ENCODE peak calls at places on chromosomes 7 and 10, in ten cellular contexts. One of them, this sample, is unnamed.

GRCh38 chr7:135980665-135981180 is 3.6 kb upstream of the MTPN start:
- DNase-seq in choroid plexus epithelial cell: peak; percentile 54
- DNase-seq in activated T-helper 1 cell treated with anti-CD3 and anti-CD28 coated beads, Interleukin-2, amount 50 U/mL, for 16 hours: peak; percentile 29
- DNase-seq in iPS DF 6.9: no peak
- DNase-seq in HuH-7: no peak
- DNase-seq in adipocyte: peak; percentile 90
- DNase-seq in stimulated activated CD4-positive, alpha-beta T cell treated with anti-CD3 and anti-CD28 coated beads, Interleukin-2, amount 100 ng/mL, for 48 hours: peak; percentile 28
- DNase-seq in mesenchymal stem cell: peak; percentile 75
- DNase-seq in left lung: peak; percentile 34
- DNase-seq in SW 1271: no peak
- DNase-seq in this sample: no peak

GRCh38 chr7:134302120-134302519 is 14.6 kb downstream of the SLC35B4 start:
- DNase-seq in choroid plexus epithelial cell: peak; percentile 31
- DNase-seq in activated T-helper 1 cell treated with anti-CD3 and anti-CD28 coated beads, Interleukin-2, amount 50 U/mL, for 16 hours: no peak
- DNase-seq in iPS DF 6.9: no peak
- DNase-seq in HuH-7: no peak
- DNase-seq in adipocyte: peak; percentile 14
- DNase-seq in stimulated activated CD4-positive, alpha-beta T cell treated with anti-CD3 and anti-CD28 coated beads, Interleukin-2, amount 100 ng/mL, for 48 hours: no peak
- DNase-seq in mesenchymal stem cell: peak; percentile 9
- DNase-seq in left lung: no peak
- DNase-seq in SW 1271: no peak
- DNase-seq in this sample: no peak

GRCh38 chr10:72088879-72089585 is 681 bp upstream of the SPOCK2 start:
- DNase-seq in choroid plexus epithelial cell: peak; percentile 41
- DNase-seq in activated T-helper 1 cell treated with anti-CD3 and anti-CD28 coated beads, Interleukin-2, amount 50 U/mL, for 16 hours: peak; percentile 39
- DNase-seq in iPS DF 6.9: no peak
- DNase-seq in HuH-7: peak; percentile 47
- DNase-seq in adipocyte: peak; percentile 25
- DNase-seq in stimulated activated CD4-positive, alpha-beta T cell treated with anti-CD3 and anti-CD28 coated beads, Interleukin-2, amount 100 ng/mL, for 48 hours: peak; percentile 50
- DNase-seq in mesenchymal stem cell: peak; percentile 52
- DNase-seq in left lung: no peak
- DNase-seq in SW 1271: no peak
- DNase-seq in this sample: no peak

GRCh38 chr7:138770904-138771303 is 26.9 kb upstream of the TMEM213 start:
- DNase-seq in choroid plexus epithelial cell: no peak
- DNase-seq in activated T-helper 1 cell treated with anti-CD3 and anti-CD28 coated beads, Interleukin-2, amount 50 U/mL, for 16 hours: no peak
- DNase-seq in iPS DF 6.9: no peak
- DNase-seq in HuH-7: peak; percentile 65
- DNase-seq in adipocyte: no peak
- DNase-seq in stimulated activated CD4-positive, alpha-beta T cell treated with anti-CD3 and anti-CD28 coated beads, Interleukin-2, amount 100 ng/mL, for 48 hours: no peak
- DNase-seq in mesenchymal stem cell: no peak
- DNase-seq in left lung: no peak
- DNase-seq in SW 1271: no peak
- DNase-seq in this sample: no peak

GRCh38 chr10:93028881-93029280 is 31.7 kb upstream of the CYP26C1 start:
- DNase-seq in choroid plexus epithelial cell: peak; percentile 71
- DNase-seq in activated T-helper 1 cell treated with anti-CD3 and anti-CD28 coated beads, Interleukin-2, amount 50 U/mL, for 16 hours: no peak
- DNase-seq in iPS DF 6.9: no peak
- DNase-seq in HuH-7: no peak
- DNase-seq in adipocyte: peak; percentile 71
- DNase-seq in stimulated activated CD4-positive, alpha-beta T cell treated with anti-CD3 and anti-CD28 coated beads, Interleukin-2, amount 100 ng/mL, for 48 hours: no peak
- DNase-seq in mesenchymal stem cell: peak; percentile 47
- DNase-seq in left lung: no peak
- DNase-seq in SW 1271: no peak
- DNase-seq in this sample: no peak

GRCh38 chr7:30888783-30889182 is 22.9 kb upstream of the AQP1 start:
- DNase-seq in choroid plexus epithelial cell: peak; percentile 82
- DNase-seq in activated T-helper 1 cell treated with anti-CD3 and anti-CD28 coated beads, Interleukin-2, amount 50 U/mL, for 16 hours: no peak
- DNase-seq in iPS DF 6.9: no peak
- DNase-seq in HuH-7: no peak
- DNase-seq in adipocyte: peak; percentile 81
- DNase-seq in stimulated activated CD4-positive, alpha-beta T cell treated with anti-CD3 and anti-CD28 coated beads, Interleukin-2, amount 100 ng/mL, for 48 hours: no peak
- DNase-seq in mesenchymal stem cell: peak; percentile 86
- DNase-seq in left lung: peak; percentile 55
- DNase-seq in SW 1271: no peak
- DNase-seq in this sample: no peak

GRCh38 chr7:156927571-156928405 is 21.7 kb upstream of the NOM1 start:
- DNase-seq in choroid plexus epithelial cell: no peak
- DNase-seq in activated T-helper 1 cell treated with anti-CD3 and anti-CD28 coated beads, Interleukin-2, amount 50 U/mL, for 16 hours: no peak
- DNase-seq in iPS DF 6.9: no peak
- DNase-seq in HuH-7: no peak
- DNase-seq in adipocyte: no peak
- DNase-seq in stimulated activated CD4-positive, alpha-beta T cell treated with anti-CD3 and anti-CD28 coated beads, Interleukin-2, amount 100 ng/mL, for 48 hours: no peak
- DNase-seq in mesenchymal stem cell: no peak
- DNase-seq in left lung: no peak
- DNase-seq in SW 1271: no peak
- DNase-seq in this sample: no peak

GRCh38 chr10:124559372-124560132 is 97.9 kb downstream of the LHPP start:
- DNase-seq in choroid plexus epithelial cell: no peak
- DNase-seq in activated T-helper 1 cell treated with anti-CD3 and anti-CD28 coated beads, Interleukin-2, amount 50 U/mL, for 16 hours: no peak
- DNase-seq in iPS DF 6.9: no peak
- DNase-seq in HuH-7: no peak
- DNase-seq in adipocyte: no peak
- DNase-seq in stimulated activated CD4-positive, alpha-beta T cell treated with anti-CD3 and anti-CD28 coated beads, Interleukin-2, amount 100 ng/mL, for 48 hours: no peak
- DNase-seq in mesenchymal stem cell: no peak
- DNase-seq in left lung: peak; percentile 28
- DNase-seq in SW 1271: no peak
- DNase-seq in this sample: no peak

GRCh38 chr7:130891254-130892094 is 157.5 kb upstream of the KLF14 start:
- DNase-seq in choroid plexus epithelial cell: peak; percentile 98
- DNase-seq in activated T-helper 1 cell treated with anti-CD3 and anti-CD28 coated beads, Interleukin-2, amount 50 U/mL, for 16 hours: no peak
- DNase-seq in iPS DF 6.9: no peak
- DNase-seq in HuH-7: no peak
- DNase-seq in adipocyte: peak; percentile 97
- DNase-seq in stimulated activated CD4-positive, alpha-beta T cell treated with anti-CD3 and anti-CD28 coated beads, Interleukin-2, amount 100 ng/mL, for 48 hours: no peak
- DNase-seq in mesenchymal stem cell: peak; percentile 96
- DNase-seq in left lung: peak; percentile 65
- DNase-seq in SW 1271: no peak
- DNase-seq in this sample: no peak

This sample was measured in neuronal stem cell.